ENCODE peak calls at places on chromosomes 4 and X, in four cellular contexts. One of them, this sample, is unnamed.

GRCh38 chrX:443676-444210 is 57.0 kb upstream of the PPP2R3B start:
- DNase-seq in A549: no peak
- DNase-seq in NB4: no peak
- DNase-seq in K562: no peak
- DNase-seq in this sample: no peak

GRCh38 chr4:186700746-186701145 is 22.9 kb downstream of the FAT1 start:
- DNase-seq in A549: no peak
- DNase-seq in NB4: no peak
- DNase-seq in K562: no peak
- DNase-seq in this sample: no peak

GRCh38 chrX:1713296-1713695 is 98.4 kb downstream of the ASMT start:
- DNase-seq in A549: no peak
- DNase-seq in NB4: no peak
- DNase-seq in K562: no peak
- DNase-seq in this sample: no peak

GRCh38 chr4:18020145-18020670 is 1.3 kb downstream of the LCORL start:
- DNase-seq in A549: no peak
- DNase-seq in NB4: peak; percentile 66
- DNase-seq in K562: no peak
- DNase-seq in this sample: peak; percentile 27

GRCh38 chr4:8820178-8821102 is 51.2 kb downstream of the HMX1 start:
- DNase-seq in A549: no peak
- DNase-seq in NB4: no peak
- DNase-seq in K562: no peak
- DNase-seq in this sample: no peak

GRCh38 chr4:161629694-161630441 is 533.9 kb downstream of the FSTL5 start:
- DNase-seq in A549: no peak
- DNase-seq in NB4: no peak
- DNase-seq in K562: no peak
- DNase-seq in this sample: peak; percentile 18

GRCh38 chr4:1451752-1452122 is 45.5 kb upstream of the NKX1-1 start:
- DNase-seq in A549: no peak
- DNase-seq in NB4: no peak
- DNase-seq in K562: no peak
- DNase-seq in this sample: no peak

GRCh38 chr4:144181386-144181785 is 40.9 kb upstream of the GYPA start:
- DNase-seq in A549: no peak
- DNase-seq in NB4: no peak
- DNase-seq in K562: no peak
- DNase-seq in this sample: no peak

GRCh38 chr4:176335421-176335820 is 15.7 kb downstream of the SPCS3 start:
- DNase-seq in A549: no peak
- DNase-seq in NB4: no peak
- DNase-seq in K562: no peak
- DNase-seq in this sample: no peak

GRCh38 chr4:8907596-8908205 is 36.1 kb upstream of the HMX1 start:
- DNase-seq in A549: no peak
- DNase-seq in NB4: no peak
- DNase-seq in K562: no peak
- DNase-seq in this sample: no peak

GRCh38 chr4:101345271-101345595 is 2.1 kb downstream of the PPP3CA start:
- DNase-seq in A549: no peak
- DNase-seq in NB4: peak; percentile 85
- DNase-seq in K562: no peak
- DNase-seq in this sample: peak; percentile 47

GRCh38 chr4:125390727-125391126 is 76.0 kb downstream of the FAT4 start:
- DNase-seq in A549: no peak
- DNase-seq in NB4: no peak
- DNase-seq in K562: no peak
- DNase-seq in this sample: no peak

GRCh38 chrX:53474707-53475106 is 40.5 kb upstream of the HSD17B10 start:
- DNase-seq in A549: no peak
- DNase-seq in NB4: peak; percentile 87
- DNase-seq in K562: no peak
- DNase-seq in this sample: no peak

GRCh38 chrX:153971632-153972367 is at the start of gene HCFC1:
- DNase-seq in A549: peak; percentile 66
- DNase-seq in NB4: peak; percentile 92
- DNase-seq in K562: peak; percentile 68
- DNase-seq in this sample: peak; percentile 87

GRCh38 chr4:39662683-39663082 is 24.0 kb upstream of the SMIM14 start:
- DNase-seq in A549: no peak
- DNase-seq in NB4: no peak
- DNase-seq in K562: no peak
- DNase-seq in this sample: no peak

GRCh38 chr4:17595471-17596005 is 18.5 kb downstream of the LAP3 start:
- DNase-seq in A549: no peak
- DNase-seq in NB4: peak; percentile 67
- DNase-seq in K562: no peak
- DNase-seq in this sample: no peak

GRCh38 chrX:21770631-21771321 is 12.9 kb upstream of the SMPX start:
- DNase-seq in A549: no peak
- DNase-seq in NB4: no peak
- DNase-seq in K562: no peak
- DNase-seq in this sample: no peak

GRCh38 chr4:83556006-83556712 is 20.3 kb downstream of the GPAT3 start:
- DNase-seq in A549: no peak
- DNase-seq in NB4: peak; percentile 38
- DNase-seq in K562: no peak
- DNase-seq in this sample: no peak

GRCh38 chr4:133694416-133694815 is 507.2 kb downstream of the PABPC4L start:
- DNase-seq in A549: no peak
- DNase-seq in NB4: no peak
- DNase-seq in K562: no peak
- DNase-seq in this sample: no peak

GRCh38 chr4:86092684-86093083 is 267.2 kb downstream of the MAPK10 start:
- DNase-seq in A549: peak; percentile 15
- DNase-seq in NB4: peak; percentile 4
- DNase-seq in K562: no peak
- DNase-seq in this sample: peak; percentile 27

GRCh38 chrX:65596270-65596669 is 61.7 kb upstream of the LAS1L start:
- DNase-seq in A549: no peak
- DNase-seq in NB4: peak; percentile 81
- DNase-seq in K562: no peak
- DNase-seq in this sample: peak; percentile 54

GRCh38 chrX:24264383-24264782 is 49.5 kb downstream of the SUPT20HL2 start:
- DNase-seq in A549: peak; percentile 16
- DNase-seq in NB4: no peak
- DNase-seq in K562: no peak
- DNase-seq in this sample: no peak

GRCh38 chr4:80309301-80310004 is 26.1 kb upstream of the CFAP299 start:
- DNase-seq in A549: no peak
- DNase-seq in NB4: peak; percentile 10
- DNase-seq in K562: no peak
- DNase-seq in this sample: peak; percentile 17

GRCh38 chr4:82555279-82555678 is 6.5 kb downstream of the TMEM150C start:
- DNase-seq in A549: no peak
- DNase-seq in NB4: peak; percentile 23
- DNase-seq in K562: no peak
- DNase-seq in this sample: no peak

GRCh38 chrX:78315745-78316144 is 11.7 kb downstream of the CYSLTR1 start:
- DNase-seq in A549: no peak
- DNase-seq in NB4: peak; percentile 77
- DNase-seq in K562: no peak
- DNase-seq in this sample: no peak

GRCh38 chr4:38144029-38144428 is 183.8 kb downstream of the PTTG2 start:
- DNase-seq in A549: no peak
- DNase-seq in NB4: no peak
- DNase-seq in K562: no peak
- DNase-seq in this sample: no peak

GRCh38 chr4:25172964-25173917 is 13.0 kb upstream of the SEPSECS start:
- DNase-seq in A549: peak; percentile 67
- DNase-seq in NB4: peak; percentile 88
- DNase-seq in K562: peak; percentile 17
- DNase-seq in this sample: peak; percentile 91

GRCh38 chr4:105677689-105678088 is 30.8 kb downstream of the INTS12 start:
- DNase-seq in A549: no peak
- DNase-seq in NB4: no peak
- DNase-seq in K562: no peak
- DNase-seq in this sample: no peak

GRCh38 chr4:20252656-20253271 is 1.1 kb downstream of the SLIT2 start:
- DNase-seq in A549: no peak
- DNase-seq in NB4: peak; percentile 9
- DNase-seq in K562: no peak
- DNase-seq in this sample: peak; percentile 45

GRCh38 chrX:141314441-141314840 is 72.1 kb upstream of the SPANXC start:
- DNase-seq in A549: no peak
- DNase-seq in NB4: no peak
- DNase-seq in K562: no peak
- DNase-seq in this sample: peak; percentile 6

GRCh38 chr4:109411964-109412363 is 21.7 kb upstream of the SEC24B start:
- DNase-seq in A549: no peak
- DNase-seq in NB4: no peak
- DNase-seq in K562: no peak
- DNase-seq in this sample: peak; percentile 32

GRCh38 chrX:133654801-133655200 is 239.5 kb upstream of the GPC4 start:
- DNase-seq in A549: no peak
- DNase-seq in NB4: no peak
- DNase-seq in K562: no peak
- DNase-seq in this sample: no peak

GRCh38 chr4:94390804-94391410 is 48.3 kb upstream of the HPGDS start:
- DNase-seq in A549: peak; percentile 10
- DNase-seq in NB4: peak; percentile 3
- DNase-seq in K562: peak; percentile 26
- DNase-seq in this sample: peak; percentile 41

GRCh38 chr4:55752810-55753209 is 66.8 kb upstream of the EXOC1L start:
- DNase-seq in A549: no peak
- DNase-seq in NB4: no peak
- DNase-seq in K562: no peak
- DNase-seq in this sample: no peak

GRCh38 chr4:38177035-38177791 is 217.0 kb downstream of the PTTG2 start:
- DNase-seq in A549: no peak
- DNase-seq in NB4: peak; percentile 77
- DNase-seq in K562: no peak
- DNase-seq in this sample: peak; percentile 48

GRCh38 chrX:24498975-24499374 is 33.9 kb downstream of the PDK3 start:
- DNase-seq in A549: peak; percentile 25
- DNase-seq in NB4: peak; percentile 13
- DNase-seq in K562: no peak
- DNase-seq in this sample: peak; percentile 21

GRCh38 chrX:30659421-30659820 is 6.2 kb downstream of the GK start:
- DNase-seq in A549: peak; percentile 4
- DNase-seq in NB4: peak; percentile 85
- DNase-seq in K562: peak; percentile 22
- DNase-seq in this sample: peak; percentile 52

GRCh38 chr4:2066571-2067445 is 7.7 kb downstream of the NAT8L start:
- DNase-seq in A549: no peak
- DNase-seq in NB4: no peak
- DNase-seq in K562: no peak
- DNase-seq in this sample: no peak

GRCh38 chr4:46886711-46887110 is 22.3 kb downstream of the COX7B2 start:
- DNase-seq in A549: no peak
- DNase-seq in NB4: peak; percentile 31
- DNase-seq in K562: no peak
- DNase-seq in this sample: peak; percentile 4

GRCh38 chr4:168558587-168558986 is 61.7 kb downstream of the PALLD start:
- DNase-seq in A549: no peak
- DNase-seq in NB4: no peak
- DNase-seq in K562: no peak
- DNase-seq in this sample: peak; percentile 95
- TF ChIP-seq POLR2A in A549: no peak
- TF ChIP-seq POLR2A in NB4: no peak
- TF ChIP-seq POLR2A in K562: no peak
- TF ChIP-seq POLR2A in this sample: no peak

GRCh38 chr4:88705805-88706518 is 8.3 kb upstream of the NAP1L5 start:
- DNase-seq in A549: no peak
- DNase-seq in NB4: no peak
- DNase-seq in K562: no peak
- DNase-seq in this sample: peak; percentile 35
- TF ChIP-seq MYC in A549: no peak
- TF ChIP-seq MYC in NB4: no peak
- TF ChIP-seq MYC in K562: no peak
- TF ChIP-seq MYC in this sample: no peak

GRCh38 chr4:153900426-153900825 is 111.5 kb upstream of the SFRP2 start:
- DNase-seq in A549: no peak
- DNase-seq in NB4: no peak
- DNase-seq in K562: no peak
- DNase-seq in this sample: no peak
- TF ChIP-seq POLR2A in A549: no peak
- TF ChIP-seq POLR2A in NB4: no peak
- TF ChIP-seq POLR2A in K562: no peak
- TF ChIP-seq POLR2A in this sample: no peak

GRCh38 chrX:19595036-19595435 is 79.7 kb upstream of the MAP3K15 start:
- DNase-seq in A549: no peak
- DNase-seq in NB4: no peak
- DNase-seq in K562: no peak
- DNase-seq in this sample: no peak

GRCh38 chrX:19599253-19599652 is 83.9 kb upstream of the MAP3K15 start:
- DNase-seq in A549: no peak
- DNase-seq in NB4: no peak
- DNase-seq in K562: no peak
- DNase-seq in this sample: no peak

GRCh38 chrX:19589105-19589504 is 73.8 kb upstream of the MAP3K15 start:
- DNase-seq in A549: no peak
- DNase-seq in NB4: no peak
- DNase-seq in K562: no peak
- DNase-seq in this sample: no peak

GRCh38 chrX:19592952-19593351 is 77.6 kb upstream of the MAP3K15 start:
- DNase-seq in A549: no peak
- DNase-seq in NB4: no peak
- DNase-seq in K562: no peak
- DNase-seq in this sample: no peak

DNA sequence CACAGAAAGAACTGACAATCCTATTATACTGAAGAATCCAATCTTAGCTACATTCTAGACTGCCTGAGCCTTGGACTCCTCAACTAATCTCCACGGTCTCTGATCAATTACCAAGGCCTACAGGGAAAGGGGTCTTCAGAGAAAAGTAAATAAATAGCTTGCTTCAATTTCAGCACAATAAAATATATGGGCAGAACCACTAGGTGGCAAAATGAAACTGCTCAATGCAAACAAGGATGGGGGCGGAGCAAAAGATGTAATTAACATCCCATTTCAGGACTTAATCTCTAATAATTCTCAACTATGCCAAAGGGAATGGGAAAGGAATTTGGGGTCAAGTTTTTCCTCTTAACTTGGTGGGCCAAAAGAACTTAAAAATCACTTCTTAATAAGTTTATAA is 78.4 kb upstream of the MAP3K15 start:
- DNase-seq in A549: peak; percentile 27
- DNase-seq in NB4: peak; percentile 45
- DNase-seq in K562: no peak
- DNase-seq in this sample: peak; percentile 52
- TF ChIP-seq MYC in A549: no peak
- TF ChIP-seq MYC in NB4: no peak
- TF ChIP-seq MYC in K562: no peak
- TF ChIP-seq MYC in this sample: no peak

This sample was measured in endothelial cell of umbilical vein.